ENCODE peak calls at places on chromosome 21, in five cellular contexts. Z is esophagus squamous epithelium, I is fibroblast of pulmonary artery, U is neural progenitor cell, N is AG09319. J is an unnamed sample.

GRCh38 chr21:25944672-25945213 is 210.0 kb downstream of the GABPA start:
- DNase-seq in Z (no peak), I (no peak), U (no peak), N (no peak), J (no peak)

GRCh38 chr21:42696516-42697040 is 43.2 kb downstream of the PDE9A start:
- DNase-seq in Z (no peak), I (no peak), U (no peak), N (no peak), J (no peak)

GRCh38 chr21:42616366-42617340 is 36.8 kb upstream of the PDE9A start:
- DNase-seq in Z (no peak), I (no peak), U (no peak), N (no peak), J (no peak)

GRCh38 chr21:43590220-43590619 is 69.1 kb downstream of the HSF2BP start:
- DNase-seq in Z (no peak), I (peak), U (no peak), N (no peak), J (no peak)

GRCh38 chr21:31201548-31201947 is 142.5 kb downstream of the TIAM1 start:
- DNase-seq in Z (no peak), I (peak), U (no peak), N (no peak), J (no peak)

GRCh38 chr21:42632771-42633690 is 20.4 kb upstream of the PDE9A start:
- DNase-seq in Z (no peak), I (no peak), U (no peak), N (no peak), J (no peak)

GRCh38 chr21:17105972-17106371 is 406.9 kb upstream of the CXADR start:
- DNase-seq in Z (no peak), I (peak), U (no peak), N (no peak), J (no peak)

GRCh38 chr21:42189860-42190491 is 29.0 kb upstream of the ABCG1 start:
- DNase-seq in Z (no peak), I (no peak), U (no peak), N (no peak), J (no peak)

GRCh38 chr21:23725576-23725975 is 1881.7 kb downstream of the MRPL39 start:
- DNase-seq in Z (no peak), I (no peak), U (no peak), N (no peak), J (no peak)

GRCh38 chr21:30227633-30228404 is 11.9 kb upstream of the CLDN8 start:
- DNase-seq in Z (no peak), I (peak), U (no peak), N (peak), J (peak)

GRCh38 chr21:25938673-25939395 is 204.1 kb downstream of the GABPA start:
- DNase-seq in Z (no peak), I (peak), U (no peak), N (no peak), J (no peak)

GRCh38 chr21:42389449-42389835 is 6.4 kb downstream of the TMPRSS3 start:
- DNase-seq in Z (no peak), I (no peak), U (peak), N (no peak), J (no peak)

GRCh38 chr21:17903029-17903806 is 84.1 kb upstream of the C21orf91 start:
- DNase-seq in Z (no peak), I (peak), U (no peak), N (no peak), J (no peak)

GRCh38 chr21:23960769-23961168 is 1646.5 kb downstream of the MRPL39 start:
- DNase-seq in Z (no peak), I (peak), U (no peak), N (no peak), J (no peak)

GRCh38 chr21:27275294-27275927 is 308.5 kb upstream of the ADAMTS5 start:
- DNase-seq in Z (no peak), I (peak), U (no peak), N (peak), J (no peak)

GRCh38 chr21:42991992-42992740 is 17.8 kb downstream of the PKNOX1 start:
- DNase-seq in Z (no peak), I (peak), U (no peak), N (no peak), J (no peak)

GRCh38 chr21:38621132-38621531 is 122.9 kb upstream of the ERG start:
- DNase-seq in Z (no peak), I (no peak), U (no peak), N (no peak), J (no peak)
- TF ChIP-seq CTCF in Z (no peak), I (no peak), U (no peak), N (no peak), J (no peak)

GRCh38 chr21:34582506-34583150 is 32.3 kb downstream of the RCAN1 start:
- DNase-seq in Z (no peak), I (peak), U (peak), N (no peak), J (no peak)
- TF ChIP-seq CTCF in Z (peak), I (peak), U (peak), N (peak), J (peak)

DNA sequence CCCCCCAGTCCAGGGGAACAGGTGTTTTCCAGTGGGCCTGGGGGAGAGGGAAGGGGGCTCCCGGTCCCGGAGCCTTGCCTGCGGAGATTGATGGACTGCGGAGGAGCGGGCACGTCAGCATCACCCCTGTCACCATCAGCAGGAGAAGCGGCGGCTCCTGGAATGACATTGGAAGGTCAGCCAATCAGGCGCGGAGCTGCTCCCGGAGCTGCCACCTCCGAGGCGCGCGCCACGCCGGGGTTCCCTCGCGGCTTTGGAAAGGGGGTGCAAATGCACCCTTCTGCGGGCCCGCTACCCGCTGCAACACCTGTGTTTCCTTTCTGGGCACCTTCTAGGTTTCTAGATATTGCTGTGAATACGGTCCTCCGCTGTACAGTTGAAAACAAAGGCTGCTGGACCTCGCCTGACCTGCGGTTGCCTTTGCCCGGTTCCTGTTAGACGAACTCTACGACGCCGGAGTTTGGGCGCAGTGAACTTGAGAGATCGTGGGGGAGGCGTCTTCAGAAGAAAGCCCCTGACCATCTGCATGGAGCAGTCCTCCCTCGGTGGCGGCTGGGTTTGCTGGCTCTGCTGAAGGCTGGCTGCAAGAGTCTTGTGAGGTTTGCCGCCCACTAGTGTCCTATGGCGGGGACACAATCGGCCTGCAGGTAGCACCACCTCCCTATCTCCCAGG is 5.3 kb downstream of the DSCAM start:
- DNase-seq in Z (no peak), I (no peak), U (peak), N (no peak), J (no peak)
- TF ChIP-seq CTCF in Z (peak), I (no peak), U (peak), N (peak), J (peak)

GRCh38 chr21:44800971-44801467 is 601 bp downstream of the UBE2G2 start:
- DNase-seq in Z (no peak), I (peak), U (peak), N (no peak), J (no peak)
- TF ChIP-seq CTCF in Z (no peak), I (peak), U (peak), N (peak), J (peak)

GRCh38 chr21:32381571-32381970 is 11.2 kb downstream of the URB1 start:
- DNase-seq in Z (no peak), I (no peak), U (no peak), N (no peak), J (no peak)

GRCh38 chr21:32382108-32382601 is 10.7 kb downstream of the URB1 start:
- DNase-seq in Z (no peak), I (peak), U (no peak), N (peak), J (peak)

GRCh38 chr21:32380940-32381339 is 11.9 kb downstream of the URB1 start:
- DNase-seq in Z (no peak), I (no peak), U (no peak), N (no peak), J (no peak)

GRCh38 chr21:32386195-32386870 is 6.5 kb downstream of the URB1 start:
- DNase-seq in Z (no peak), I (no peak), U (no peak), N (no peak), J (no peak)

GRCh38 chr21:32383812-32384211 is 9.0 kb downstream of the URB1 start:
- DNase-seq in Z (no peak), I (no peak), U (no peak), N (no peak), J (no peak)
- TF ChIP-seq CTCF in Z (no peak), I (no peak), U (peak), N (no peak), J (no peak)

GRCh38 chr21:33551664-33552063 is 8.8 kb downstream of the SON start:
- DNase-seq in Z (no peak), I (no peak), U (no peak), N (no peak), J (no peak)
- TF ChIP-seq CTCF in Z (no peak), I (no peak), U (no peak), N (no peak), J (no peak)

DNA sequence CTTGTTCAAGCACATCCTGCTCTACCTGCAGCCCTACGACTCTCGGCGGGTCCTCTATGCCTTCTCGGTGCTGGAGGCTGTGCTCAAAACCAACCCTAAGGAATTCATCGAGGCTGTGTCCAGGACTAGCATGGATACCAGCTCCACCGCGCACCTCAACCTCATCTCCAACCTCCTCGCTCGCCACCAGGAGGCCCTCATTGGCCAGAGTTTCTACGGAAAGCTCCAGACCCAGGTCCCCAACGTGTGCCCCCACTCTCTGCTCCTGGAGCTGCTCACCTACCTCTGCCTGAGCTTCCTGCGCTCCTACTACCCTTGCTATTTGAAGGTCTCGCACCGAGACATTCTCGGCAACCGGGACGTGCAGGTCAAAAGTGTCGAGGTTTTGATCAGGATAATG is 74.3 kb upstream of the MORC3 start:
- DNase-seq in Z (no peak), I (no peak), U (no peak), N (no peak), J (no peak)
- TF ChIP-seq CTCF in Z (no peak), I (no peak), U (no peak), N (no peak), J (no peak)